ENCODE peak calls at places on chromosome X, in six cellular contexts. One of them, this sample, is unnamed. For H3K4me1, the result is how much of the 10 kb centered on the place peaks cover.

GRCh38 chrX:134692990-134693389 is 34.7 kb upstream of the PLAC1 start:
- DNase-seq in HCT116: no peak
- DNase-seq in endothelial cell of umbilical vein: peak
- DNase-seq in stomach: no peak
- DNase-seq in breast epithelium: no peak
- DNase-seq in suprapubic skin: no peak
- DNase-seq in this sample: no peak

GRCh38 chrX:139967300-139967699 is 2.0 kb upstream of the CXorf66 start:
- DNase-seq in HCT116: no peak
- DNase-seq in endothelial cell of umbilical vein: no peak
- DNase-seq in stomach: no peak
- DNase-seq in breast epithelium: no peak
- DNase-seq in suprapubic skin: no peak
- DNase-seq in this sample: no peak

GRCh38 chrX:6226646-6227444 is 1.8 kb downstream of the NLGN4X start:
- DNase-seq in HCT116: no peak
- DNase-seq in endothelial cell of umbilical vein: no peak
- DNase-seq in stomach: no peak
- DNase-seq in breast epithelium: no peak
- DNase-seq in suprapubic skin: no peak
- DNase-seq in this sample: peak

GRCh38 chrX:1450381-1451161 is 2.1 kb downstream of the ASMTL start:
- DNase-seq in HCT116: no peak
- DNase-seq in endothelial cell of umbilical vein: no peak
- DNase-seq in stomach: no peak
- DNase-seq in breast epithelium: no peak
- DNase-seq in suprapubic skin: peak
- DNase-seq in this sample: peak

GRCh38 chrX:50769389-50770063 is 44.5 kb downstream of the SHROOM4 start:
- DNase-seq in HCT116: no peak
- DNase-seq in endothelial cell of umbilical vein: peak
- DNase-seq in stomach: no peak
- DNase-seq in breast epithelium: peak
- DNase-seq in suprapubic skin: no peak
- DNase-seq in this sample: no peak

GRCh38 chrX:43166874-43167273 is 388.9 kb upstream of the PPP1R2C start:
- DNase-seq in HCT116: no peak
- DNase-seq in endothelial cell of umbilical vein: no peak
- DNase-seq in stomach: no peak
- DNase-seq in breast epithelium: no peak
- DNase-seq in suprapubic skin: no peak
- DNase-seq in this sample: no peak

GRCh38 chrX:48648299-48648698 is 35.3 kb upstream of the WAS start:
- DNase-seq in HCT116: no peak
- DNase-seq in endothelial cell of umbilical vein: peak
- DNase-seq in stomach: peak
- DNase-seq in breast epithelium: no peak
- DNase-seq in suprapubic skin: no peak
- DNase-seq in this sample: peak

GRCh38 chrX:110413727-110414124 is 55.1 kb downstream of the RTL9 start:
- DNase-seq in HCT116: no peak
- DNase-seq in endothelial cell of umbilical vein: no peak
- DNase-seq in stomach: no peak
- DNase-seq in breast epithelium: no peak
- DNase-seq in suprapubic skin: no peak
- DNase-seq in this sample: no peak

GRCh38 chrX:1564750-1565683 is 26.4 kb upstream of the AKAP17A start:
- DNase-seq in HCT116: no peak
- DNase-seq in endothelial cell of umbilical vein: no peak
- DNase-seq in stomach: peak
- DNase-seq in breast epithelium: no peak
- DNase-seq in suprapubic skin: no peak
- DNase-seq in this sample: no peak

GRCh38 chrX:41471786-41472185 is 24.6 kb downstream of the NYX start:
- DNase-seq in HCT116: no peak
- DNase-seq in endothelial cell of umbilical vein: no peak
- DNase-seq in stomach: no peak
- DNase-seq in breast epithelium: no peak
- DNase-seq in suprapubic skin: no peak
- DNase-seq in this sample: no peak

GRCh38 chrX:18789916-18790315 is 82.5 kb downstream of the PPEF1 start:
- DNase-seq in HCT116: no peak
- DNase-seq in endothelial cell of umbilical vein: no peak
- DNase-seq in stomach: no peak
- DNase-seq in breast epithelium: no peak
- DNase-seq in suprapubic skin: no peak
- DNase-seq in this sample: no peak

GRCh38 chrX:6685489-6685888 is 150.6 kb upstream of the VCX3A start:
- DNase-seq in HCT116: no peak
- DNase-seq in endothelial cell of umbilical vein: no peak
- DNase-seq in stomach: no peak
- DNase-seq in breast epithelium: no peak
- DNase-seq in suprapubic skin: no peak
- DNase-seq in this sample: no peak

GRCh38 chrX:29903365-29903764 is 312.0 kb upstream of the MAGEB2 start:
- DNase-seq in HCT116: no peak
- DNase-seq in endothelial cell of umbilical vein: peak
- DNase-seq in stomach: no peak
- DNase-seq in breast epithelium: no peak
- DNase-seq in suprapubic skin: no peak
- DNase-seq in this sample: no peak

GRCh38 chrX:48154796-48155195 is 24.4 kb downstream of the SPACA5B start:
- DNase-seq in HCT116: no peak
- DNase-seq in endothelial cell of umbilical vein: no peak
- DNase-seq in stomach: no peak
- DNase-seq in breast epithelium: no peak
- DNase-seq in suprapubic skin: no peak
- DNase-seq in this sample: no peak

GRCh38 chrX:123976671-123977316 is 15.3 kb downstream of the STAG2 start:
- DNase-seq in HCT116: no peak
- DNase-seq in endothelial cell of umbilical vein: peak
- DNase-seq in stomach: no peak
- DNase-seq in breast epithelium: no peak
- DNase-seq in suprapubic skin: no peak
- DNase-seq in this sample: no peak

GRCh38 chrX:53000447-53001208 is 42.3 kb upstream of the FAM156A start:
- DNase-seq in HCT116: no peak
- DNase-seq in endothelial cell of umbilical vein: no peak
- DNase-seq in stomach: no peak
- DNase-seq in breast epithelium: no peak
- DNase-seq in suprapubic skin: no peak
- DNase-seq in this sample: no peak

GRCh38 chrX:52995974-52996304 is 37.6 kb upstream of the FAM156A start:
- DNase-seq in HCT116: no peak
- DNase-seq in endothelial cell of umbilical vein: no peak
- DNase-seq in stomach: no peak
- DNase-seq in breast epithelium: no peak
- DNase-seq in suprapubic skin: no peak
- DNase-seq in this sample: no peak

GRCh38 chrX:52990848-52991247 is 32.5 kb upstream of the FAM156A start:
- DNase-seq in HCT116: no peak
- DNase-seq in endothelial cell of umbilical vein: no peak
- DNase-seq in stomach: no peak
- DNase-seq in breast epithelium: no peak
- DNase-seq in suprapubic skin: no peak
- DNase-seq in this sample: no peak

GRCh38 chrX:52995135-52995973 is 37.0 kb upstream of the FAM156A start:
- DNase-seq in HCT116: peak
- DNase-seq in endothelial cell of umbilical vein: peak
- DNase-seq in stomach: peak
- DNase-seq in breast epithelium: peak
- DNase-seq in suprapubic skin: peak
- DNase-seq in this sample: peak
- TF ChIP-seq POLR2A in HCT116: no peak
- TF ChIP-seq POLR2A in endothelial cell of umbilical vein: no peak
- TF ChIP-seq POLR2A in stomach: no peak
- TF ChIP-seq POLR2A in breast epithelium: no peak
- TF ChIP-seq POLR2A in suprapubic skin: no peak
- TF ChIP-seq POLR2A in this sample: no peak

DNA sequence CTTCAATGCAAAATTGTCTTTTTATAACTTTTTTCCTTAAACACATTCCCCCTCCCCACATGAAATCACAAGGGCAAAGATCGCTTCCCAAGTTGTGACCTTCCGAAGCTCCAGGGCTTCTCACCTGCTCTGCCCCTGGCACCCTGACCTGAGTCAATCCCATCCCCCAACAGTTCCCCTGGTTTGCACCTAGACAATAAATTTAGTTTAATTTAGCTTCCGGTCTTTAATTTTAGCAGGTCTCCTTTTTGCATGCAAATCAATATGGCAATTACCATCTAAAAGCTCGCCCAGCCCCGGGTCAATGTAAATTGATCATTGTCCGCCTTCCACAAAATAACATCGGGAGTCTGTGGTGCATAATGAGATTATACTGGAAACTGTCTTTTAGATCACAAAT is 6.8 kb downstream of the BCOR start:
- DNase-seq in HCT116: no peak
- DNase-seq in endothelial cell of umbilical vein: no peak
- DNase-seq in stomach: no peak
- DNase-seq in breast epithelium: no peak
- DNase-seq in suprapubic skin: no peak
- DNase-seq in this sample: peak
- H3K4me1 ChIP-seq in HCT116: half or more
- H3K4me1 ChIP-seq in endothelial cell of umbilical vein: under half
- H3K4me1 ChIP-seq in stomach: under half
- H3K4me1 ChIP-seq in breast epithelium: under half
- H3K4me1 ChIP-seq in suprapubic skin: under half
- H3K4me1 ChIP-seq in this sample: under half

DNA sequence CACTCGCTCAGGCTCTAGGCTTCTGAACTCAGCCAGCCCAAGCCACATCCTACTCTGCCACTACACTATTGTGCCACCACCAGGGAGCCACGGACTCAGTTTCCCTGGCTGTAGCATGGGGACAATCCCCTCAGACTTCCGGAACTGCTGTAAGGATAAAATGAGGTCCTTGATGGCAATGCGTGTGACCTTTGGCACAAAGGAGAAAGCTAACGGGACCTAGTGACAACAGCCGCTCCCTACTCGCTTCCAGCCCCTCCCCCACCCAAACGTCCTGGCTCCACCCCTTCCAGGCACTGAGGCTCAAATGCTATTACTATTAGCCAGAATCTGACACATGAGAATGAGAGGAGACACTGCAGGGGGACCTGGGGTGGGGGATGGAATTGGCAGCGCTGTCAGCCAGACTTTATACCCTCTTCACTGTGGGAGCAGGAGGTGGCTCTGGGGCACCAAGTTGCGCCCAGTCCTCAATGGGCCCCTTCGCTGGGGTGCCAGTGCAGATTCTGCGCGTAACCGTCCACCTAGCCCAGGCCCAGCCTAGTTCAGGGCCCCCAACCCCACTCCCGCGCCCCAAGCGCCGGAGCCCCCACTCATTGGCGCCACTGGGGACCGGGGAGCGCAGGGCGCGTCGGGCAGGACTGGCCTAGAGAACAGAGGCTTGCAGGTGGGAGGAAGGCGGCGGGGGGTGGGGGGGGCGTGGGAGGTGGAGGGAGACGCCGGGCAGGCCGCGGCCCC is 5.3 kb upstream of the DUSP9 start:
- DNase-seq in HCT116: no peak
- DNase-seq in endothelial cell of umbilical vein: no peak
- DNase-seq in stomach: no peak
- DNase-seq in breast epithelium: no peak
- DNase-seq in suprapubic skin: no peak
- DNase-seq in this sample: peak
- TF ChIP-seq POLR2AphosphoS5 in HCT116: no peak
- TF ChIP-seq POLR2AphosphoS5 in endothelial cell of umbilical vein: no peak
- TF ChIP-seq POLR2AphosphoS5 in stomach: no peak
- TF ChIP-seq POLR2AphosphoS5 in breast epithelium: no peak
- TF ChIP-seq POLR2AphosphoS5 in suprapubic skin: no peak
- TF ChIP-seq POLR2AphosphoS5 in this sample: no peak

DNA sequence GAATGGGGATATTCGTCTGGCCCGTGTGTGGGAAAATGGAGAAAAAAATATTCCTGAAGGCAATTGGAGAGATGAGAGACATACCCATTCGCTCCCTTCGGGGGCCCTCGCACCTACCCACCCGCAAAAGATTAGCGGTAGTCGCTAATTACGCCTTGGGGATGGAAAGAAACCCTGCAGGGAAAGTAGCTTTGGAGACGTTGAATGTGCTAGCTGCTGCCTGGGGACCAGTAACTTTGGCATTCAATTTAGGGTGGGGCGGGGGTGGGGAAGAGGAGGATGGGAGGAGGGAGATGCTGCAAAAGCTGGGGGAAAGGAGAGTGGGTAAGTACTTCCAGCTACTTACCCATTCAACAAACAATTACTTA is 407 bp upstream of the ZC4H2 start:
- DNase-seq in HCT116: no peak
- DNase-seq in endothelial cell of umbilical vein: no peak
- DNase-seq in stomach: no peak
- DNase-seq in breast epithelium: no peak
- DNase-seq in suprapubic skin: no peak
- DNase-seq in this sample: no peak
- TF ChIP-seq POLR2A in HCT116: no peak
- TF ChIP-seq POLR2A in endothelial cell of umbilical vein: no peak
- TF ChIP-seq POLR2A in stomach: no peak
- TF ChIP-seq POLR2A in breast epithelium: no peak
- TF ChIP-seq POLR2A in suprapubic skin: no peak
- TF ChIP-seq POLR2A in this sample: no peak

GRCh38 chrX:37644381-37645305 is 40.9 kb upstream of the XK start:
- DNase-seq in HCT116: no peak
- DNase-seq in endothelial cell of umbilical vein: no peak
- DNase-seq in stomach: no peak
- DNase-seq in breast epithelium: no peak
- DNase-seq in suprapubic skin: no peak
- DNase-seq in this sample: no peak
- H3K4me1 ChIP-seq in HCT116: under half
- H3K4me1 ChIP-seq in endothelial cell of umbilical vein: under half
- H3K4me1 ChIP-seq in stomach: under half
- H3K4me1 ChIP-seq in breast epithelium: under half
- H3K4me1 ChIP-seq in suprapubic skin: under half
- H3K4me1 ChIP-seq in this sample: under half

GRCh38 chrX:47129157-47129878 is 15.2 kb downstream of the NDUFB11 start:
- DNase-seq in HCT116: peak
- DNase-seq in endothelial cell of umbilical vein: peak
- DNase-seq in stomach: peak
- DNase-seq in breast epithelium: peak
- DNase-seq in suprapubic skin: peak
- DNase-seq in this sample: peak
- TF ChIP-seq POLR2AphosphoS5 in HCT116: peak
- TF ChIP-seq POLR2AphosphoS5 in endothelial cell of umbilical vein: peak
- TF ChIP-seq POLR2AphosphoS5 in stomach: peak
- TF ChIP-seq POLR2AphosphoS5 in breast epithelium: peak
- TF ChIP-seq POLR2AphosphoS5 in suprapubic skin: no peak
- TF ChIP-seq POLR2AphosphoS5 in this sample: peak

GRCh38 chrX:71496476-71496875 is 36.4 kb upstream of the OGT start:
- DNase-seq in HCT116: no peak
- DNase-seq in endothelial cell of umbilical vein: no peak
- DNase-seq in stomach: no peak
- DNase-seq in breast epithelium: no peak
- DNase-seq in suprapubic skin: no peak
- DNase-seq in this sample: no peak
- TF ChIP-seq POLR2A in HCT116: no peak
- TF ChIP-seq POLR2A in endothelial cell of umbilical vein: no peak
- TF ChIP-seq POLR2A in stomach: no peak
- TF ChIP-seq POLR2A in breast epithelium: no peak
- TF ChIP-seq POLR2A in suprapubic skin: no peak
- TF ChIP-seq POLR2A in this sample: no peak